ENCODE peak calls at places on chromosomes 7 and 10, in nine cellular contexts. H is pancreas, Y is suprapubic skin, E is dorsolateral prefrontal cortex, G is PC-9, K is HCT116, I is RWPE1, M is esophagus squamous epithelium, U is mammary epithelial cell. T is an unnamed sample.

GRCh38 chr10:26860026-26860541 is 674 bp downstream of the ABI1 start:
- DNase-seq in U (peak; percentile 82), Y (peak; percentile 81), H (peak; percentile 59), K (no peak), I (peak; percentile 75), M (peak; percentile 34), G (peak; percentile 69), E (peak; percentile 60), T (peak; percentile 74)

GRCh38 chr7:120709931-120710330 is 148.0 kb downstream of the TSPAN12 start:
- DNase-seq in Y (no peak), K (no peak), G (no peak), E (no peak), U (no peak), M (no peak), H (no peak), I (no peak), T (peak; percentile 13)

GRCh38 chr7:114930829-114931655 is 9.1 kb downstream of the MDFIC start:
- DNase-seq in M (no peak), H (no peak), E (no peak), K (no peak), I (no peak), U (peak; percentile 56), G (no peak), Y (no peak), T (peak; percentile 53)

GRCh38 chr7:47444376-47445098 is 137.4 kb downstream of the TNS3 start:
- DNase-seq in Y (no peak), E (no peak), H (peak; percentile 56), U (peak; percentile 16), G (no peak), I (no peak), K (no peak), M (no peak), T (no peak)

GRCh38 chr7:56078196-56078595 is 14.1 kb downstream of the SUMF2 start:
- DNase-seq in I (no peak), G (no peak), U (no peak), Y (no peak), K (no peak), M (no peak), H (no peak), E (peak; percentile 41), T (no peak)

GRCh38 chr10:688287-688620 is 1.2 kb downstream of the DIP2C start:
- DNase-seq in H (no peak), U (peak; percentile 4), E (no peak), I (no peak), K (no peak), M (no peak), Y (no peak), G (no peak), T (no peak)

GRCh38 chr10:100328198-100328597 is 1.8 kb downstream of the PKD2L1 start:
- DNase-seq in I (no peak), K (no peak), U (no peak), E (no peak), G (no peak), H (no peak), Y (no peak), M (no peak), T (no peak)

GRCh38 chr7:42128703-42129102 is 108.3 kb downstream of the GLI3 start:
- DNase-seq in I (no peak), K (no peak), G (no peak), H (no peak), M (no peak), Y (no peak), U (no peak), E (no peak), T (no peak)

GRCh38 chr10:131902211-131902610 is 1.4 kb downstream of the PPP2R2D start:
- DNase-seq in K (no peak), E (no peak), Y (peak; percentile 45), G (no peak), I (no peak), H (no peak), U (no peak), M (no peak), T (no peak)

GRCh38 chr10:97399843-97400545 is 1.1 kb downstream of the RRP12 start:
- DNase-seq in Y (no peak), E (no peak), M (no peak), I (peak; percentile 91), U (peak; percentile 70), G (peak; percentile 56), K (peak; percentile 57), H (peak; percentile 66), T (peak; percentile 73)

GRCh38 chr7:98234429-98235147 is 17.4 kb downstream of the TECPR1 start:
- DNase-seq in E (no peak), M (no peak), G (no peak), Y (no peak), H (no peak), I (no peak), U (no peak), K (no peak), T (peak; percentile 23)

GRCh38 chr10:118020365-118020764 is 26.4 kb downstream of the RAB11FIP2 start:
- DNase-seq in M (no peak), K (no peak), G (no peak), Y (no peak), I (no peak), U (no peak), E (no peak), H (no peak), T (no peak)

GRCh38 chr7:24816868-24817267 is 59.6 kb upstream of the GSDME start:
- DNase-seq in Y (no peak), G (no peak), E (no peak), K (no peak), H (no peak), U (no peak), M (no peak), I (no peak), T (no peak)

GRCh38 chr7:91045626-91046025 is 218.6 kb upstream of the FZD1 start:
- DNase-seq in G (no peak), I (no peak), H (no peak), M (no peak), E (no peak), Y (no peak), U (no peak), K (no peak), T (no peak)

GRCh38 chr7:91043924-91044660 is 220.1 kb upstream of the FZD1 start:
- DNase-seq in H (no peak), E (no peak), K (no peak), I (no peak), G (no peak), Y (no peak), M (no peak), U (no peak), T (no peak)

GRCh38 chr7:91043181-91043580 is 221.1 kb upstream of the FZD1 start:
- DNase-seq in M (no peak), H (no peak), U (no peak), G (no peak), E (no peak), I (no peak), K (no peak), Y (no peak), T (no peak)

GRCh38 chr7:91047636-91048035 is 216.6 kb upstream of the FZD1 start:
- DNase-seq in M (no peak), Y (no peak), K (no peak), H (no peak), E (no peak), G (no peak), I (no peak), U (no peak), T (no peak)

GRCh38 chr7:91046322-91047088 is 217.7 kb upstream of the FZD1 start:
- DNase-seq in Y (no peak), I (no peak), U (no peak), H (no peak), G (no peak), E (no peak), K (no peak), M (no peak), T (no peak)
- TF ChIP-seq CTCF in Y (no peak), I (peak; percentile 65), U (peak; percentile 23), H (peak; percentile 6), G (peak; percentile 58), E (no peak), K (peak; percentile 30), M (no peak), T (peak; percentile 7)

DNA sequence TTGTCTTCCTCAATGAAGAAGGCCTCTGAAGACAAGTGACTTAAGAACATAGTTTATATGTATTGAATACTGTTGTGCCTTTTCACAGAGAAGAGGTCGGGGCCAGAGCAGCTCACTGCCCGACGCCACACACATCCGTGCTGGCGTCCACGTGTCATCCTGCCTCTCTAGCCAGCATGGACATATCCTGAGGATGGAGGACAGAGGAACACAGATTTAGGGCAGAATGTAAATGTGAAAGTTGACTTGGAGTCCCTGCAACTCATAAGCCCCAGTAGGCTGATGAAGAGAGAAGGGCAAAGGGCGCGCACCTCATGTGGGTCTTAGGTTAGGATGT is 1.3 kb downstream of the GPR146 start:
- DNase-seq in G (no peak), E (no peak), U (no peak), H (no peak), I (no peak), M (no peak), K (no peak), Y (no peak), T (no peak)
- H3K27ac ChIP-seq in G (no peak overlapping the region), E (no peak overlapping the region), U (no peak overlapping the region), H (no peak overlapping the region), I (no peak overlapping the region), M (no peak overlapping the region), K (no peak overlapping the region), Y (no peak overlapping the region), T (no peak overlapping the region)

DNA sequence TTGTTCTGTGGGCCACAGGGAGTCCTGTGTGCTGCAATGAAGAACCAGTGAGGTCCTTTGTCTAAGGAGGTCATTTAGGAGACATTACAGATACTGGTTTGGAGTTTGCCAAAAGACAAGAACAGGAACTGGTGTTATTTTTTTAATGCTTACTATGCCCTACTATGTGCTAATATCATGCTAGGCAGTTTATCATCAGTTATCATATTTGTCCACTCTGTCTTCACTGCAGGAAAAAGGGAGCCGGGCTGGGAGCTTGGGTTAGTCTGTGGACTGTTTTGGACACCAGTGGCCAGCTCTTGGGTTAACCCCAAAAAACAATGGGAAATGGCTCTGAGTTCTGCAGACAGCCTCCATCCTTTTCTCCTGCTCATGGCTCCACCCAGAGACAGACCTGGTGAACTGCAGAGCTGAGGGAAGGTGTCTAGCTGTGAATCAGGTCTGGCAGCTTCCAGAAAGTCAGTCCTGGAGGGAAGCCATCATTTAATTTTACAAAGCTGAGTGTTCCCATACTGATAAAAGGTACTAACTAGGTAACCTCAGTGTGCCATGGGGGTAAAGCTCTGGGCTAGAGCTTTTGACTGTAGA is 101.2 kb upstream of the ZNF746 start:
- DNase-seq in E (no peak), G (peak; percentile 63), H (no peak), M (no peak), U (peak; percentile 44), K (peak; percentile 16), I (peak; percentile 22), Y (no peak), T (peak; percentile 31)
- TF ChIP-seq CTCF in E (no peak), G (peak; percentile 66), H (no peak), M (no peak), U (peak; percentile 52), K (peak; percentile 61), I (no peak), Y (peak; percentile 40), T (peak; percentile 70)

GRCh38 chr10:62109532-62110293 is 158.9 kb downstream of the RTKN2 start:
- DNase-seq in Y (no peak), M (no peak), K (no peak), H (no peak), I (no peak), G (no peak), U (no peak), E (no peak), T (no peak)
- H3K27ac ChIP-seq in Y (no peak overlapping the region), M (no peak overlapping the region), K (no peak overlapping the region), H (no peak overlapping the region), I (no peak overlapping the region), G (peak overlapping the region; percentile 49), U (no peak overlapping the region), E (no peak overlapping the region), T (no peak overlapping the region)

GRCh38 chr10:55400075-55400474 is 599.0 kb upstream of the PCDH15 start:
- DNase-seq in M (no peak), H (no peak), I (no peak), K (no peak), U (no peak), E (no peak), G (no peak), Y (no peak), T (peak; percentile 33)
- TF ChIP-seq CTCF in M (no peak), H (no peak), I (no peak), K (no peak), U (no peak), E (no peak), G (no peak), Y (no peak), T (no peak)